ENCODE peak calls at places on chromosomes 7 and 10, in ten cellular contexts. N, L, Q, V, H, K, I, J, E and B are unnamed samples.

GRCh38 chr7:151010307-151011096 is 13.8 kb downstream of the ATG9B start:
- DNase-seq in I (no peak), L (no peak), E (peak; percentile 56), V (peak; percentile 70), J (peak; percentile 85), H (no peak), Q (no peak), K (no peak), N (no peak), B (no peak)

GRCh38 chr10:5252177-5253037 is 55.8 kb downstream of the AKR1C4 start:
- DNase-seq in J (peak; percentile 56), H (peak; percentile 49), E (peak; percentile 5), I (no peak), V (no peak), N (no peak), K (no peak), L (no peak), Q (no peak), B (peak; percentile 53)

GRCh38 chr10:118596426-118597124 is 1.1 kb upstream of the PRLHR start:
- DNase-seq in J (peak; percentile 71), N (no peak), K (no peak), I (no peak), H (no peak), L (no peak), Q (no peak), E (no peak), V (no peak), B (no peak)

GRCh38 chr7:28224675-28225074 is 44.1 kb upstream of the JAZF1 start:
- DNase-seq in Q (no peak), L (no peak), K (no peak), H (no peak), E (no peak), I (no peak), J (no peak), V (no peak), N (no peak), B (no peak)

GRCh38 chr10:49161411-49161997 is 26.7 kb downstream of the TMEM273 start:
- DNase-seq in I (no peak), E (peak; percentile 79), Q (no peak), K (no peak), L (no peak), J (peak; percentile 66), N (no peak), V (no peak), H (peak; percentile 33), B (no peak)

GRCh38 chr10:8726087-8726486 is 671.6 kb downstream of the GATA3 start:
- DNase-seq in Q (no peak), J (no peak), V (no peak), L (no peak), K (no peak), N (no peak), E (no peak), I (no peak), H (no peak), B (no peak)

GRCh38 chr10:70974351-70974901 is 86.1 kb upstream of the PCBD1 start:
- DNase-seq in J (no peak), Q (peak; percentile 22), K (no peak), L (no peak), V (peak; percentile 40), I (peak; percentile 30), H (peak; percentile 48), E (peak; percentile 20), N (no peak), B (peak; percentile 32)

GRCh38 chr10:109892087-109892486 is 31.2 kb downstream of the XPNPEP1 start:
- DNase-seq in L (no peak), I (no peak), K (no peak), H (no peak), N (no peak), Q (no peak), J (no peak), V (no peak), E (no peak), B (no peak)

GRCh38 chr10:21172774-21173432 is 275.8 kb upstream of the NEBL start:
- DNase-seq in N (no peak), J (peak; percentile 61), L (no peak), E (peak; percentile 43), Q (peak; percentile 26), H (peak; percentile 23), I (no peak), V (peak; percentile 75), K (no peak), B (no peak)

GRCh38 chr10:21174670-21175495 is 277.8 kb upstream of the NEBL start:
- DNase-seq in E (peak; percentile 55), V (no peak), N (no peak), I (no peak), H (peak; percentile 75), J (peak; percentile 60), K (no peak), Q (no peak), L (no peak), B (no peak)

GRCh38 chr10:21173433-21173963 is 276.4 kb upstream of the NEBL start:
- DNase-seq in V (peak; percentile 55), E (no peak), J (peak; percentile 30), Q (no peak), L (no peak), K (no peak), N (no peak), I (no peak), H (no peak), B (no peak)

GRCh38 chr10:21175797-21176196 is 278.7 kb upstream of the NEBL start:
- DNase-seq in V (no peak), J (no peak), H (no peak), K (no peak), E (no peak), N (no peak), L (no peak), Q (no peak), I (no peak), B (no peak)

DNA sequence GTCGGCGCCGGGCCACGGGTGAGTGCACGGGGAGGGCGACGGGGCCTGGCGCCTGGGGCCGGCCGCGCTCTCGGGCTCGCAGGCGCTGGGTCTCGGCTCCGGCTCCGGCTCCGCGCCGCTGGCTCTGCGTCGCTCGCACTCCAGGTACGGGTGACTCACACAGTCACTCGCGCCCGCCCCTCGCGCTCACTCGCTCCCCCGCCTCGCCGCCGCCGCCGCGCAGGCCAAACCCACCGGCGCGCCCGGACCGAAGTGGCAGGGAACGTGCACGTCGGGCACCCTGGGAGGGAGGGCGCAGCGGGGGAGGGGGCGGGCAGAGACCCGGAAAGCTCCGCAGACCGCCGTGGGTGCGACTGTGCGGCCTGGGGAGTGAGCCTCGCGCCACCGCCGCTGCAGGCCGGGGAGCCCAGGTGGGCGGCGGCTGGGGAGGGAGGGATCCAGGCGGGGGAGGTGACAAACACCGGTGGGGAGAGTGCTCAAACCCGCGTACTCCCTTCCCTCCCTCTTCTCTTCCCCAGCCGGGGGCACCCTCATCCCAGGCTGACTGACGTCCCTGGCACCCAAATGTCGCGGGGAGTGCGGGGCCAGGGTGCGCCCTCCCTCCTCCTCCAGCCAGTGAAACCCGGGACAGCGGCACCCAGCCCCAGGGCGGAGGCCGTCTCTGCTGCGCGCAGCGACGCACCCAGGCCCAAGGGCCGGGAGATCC is 277.0 kb upstream of the NEBL start:
- DNase-seq in J (peak; percentile 78), I (peak; percentile 18), H (peak; percentile 73), V (peak; percentile 95), E (peak; percentile 23), N (peak; percentile 79), L (no peak), Q (peak; percentile 57), K (no peak), B (no peak)
- TF ChIP-seq CTCF in J (no peak), I (no peak), H (no peak), V (no peak), E (no peak), N (peak; percentile 10), L (no peak), Q (no peak), K (no peak), B (no peak)

DNA sequence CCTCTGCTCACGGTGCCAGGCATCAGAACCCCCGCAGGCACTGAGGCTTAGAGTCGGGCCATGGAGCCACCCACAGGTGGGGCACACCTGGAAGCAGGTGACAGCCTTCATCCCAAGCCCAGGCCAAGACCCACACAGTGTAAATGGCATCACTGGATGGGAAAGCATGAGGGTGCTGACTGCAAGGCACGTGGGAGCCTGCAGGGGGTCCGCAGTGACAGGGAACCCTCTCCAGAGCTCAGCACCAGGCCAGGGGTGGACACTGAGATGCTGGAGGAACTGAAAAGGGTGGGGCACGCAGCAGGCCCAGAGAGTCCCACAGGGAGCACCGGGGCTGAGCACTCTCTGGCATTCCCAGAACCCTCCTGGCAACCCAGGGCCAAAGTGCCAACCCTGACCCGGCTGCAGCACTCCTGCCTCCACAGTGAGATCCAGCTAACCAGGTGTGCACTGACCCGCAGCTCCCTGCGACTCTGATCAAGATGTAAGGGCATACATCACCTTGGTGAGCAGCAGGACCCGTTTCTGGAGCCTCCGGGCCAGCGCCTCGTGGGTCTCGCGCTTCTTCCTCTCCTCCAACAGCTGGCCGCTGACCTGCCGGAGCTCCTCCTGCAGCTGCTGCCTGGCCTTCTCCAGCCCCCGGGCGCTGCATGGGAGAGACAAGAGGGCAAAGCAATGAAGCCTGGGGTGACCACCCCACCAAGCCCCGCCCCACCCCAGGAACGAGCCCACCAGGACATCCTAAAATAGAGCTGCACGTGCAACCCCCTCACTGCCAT is 163.9 kb downstream of the MAD1L1 start:
- DNase-seq in H (no peak), E (no peak), L (no peak), N (no peak), Q (no peak), J (no peak), V (no peak), I (no peak), K (no peak), B (no peak)
- TF ChIP-seq CTCF in H (no peak), E (no peak), L (no peak), N (no peak), Q (no peak), J (peak; percentile 2), V (no peak), I (no peak), K (no peak), B (peak; percentile 16)

DNA sequence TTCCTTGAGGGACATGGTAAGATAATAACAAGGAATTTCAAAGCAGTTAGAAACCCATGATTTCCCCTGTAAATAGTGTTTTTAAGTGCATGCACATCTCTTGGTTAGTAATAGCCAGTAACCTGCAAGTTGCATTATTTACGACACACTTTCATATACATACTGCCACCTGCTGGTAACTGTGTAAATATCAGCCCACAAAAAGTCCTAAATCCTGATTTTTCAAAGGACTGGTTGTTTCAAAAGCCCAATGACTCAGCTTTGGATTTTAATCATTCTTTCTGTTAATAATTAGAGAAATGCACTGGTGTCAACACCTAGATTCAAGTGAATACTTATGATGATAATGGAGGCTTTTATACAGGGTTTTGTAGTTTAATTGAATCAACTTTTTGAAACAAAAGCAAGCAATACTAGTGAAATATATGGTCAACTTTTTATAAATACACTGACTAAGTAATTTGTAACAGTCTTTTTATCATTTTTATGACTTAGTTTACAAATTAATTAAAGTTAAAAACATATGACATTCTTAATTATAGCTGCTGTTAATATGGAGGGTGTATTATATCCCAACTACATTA is 367.5 kb upstream of the SEMA3D start:
- DNase-seq in K (no peak), J (peak; percentile 77), Q (peak; percentile 37), E (peak; percentile 88), L (peak; percentile 66), V (no peak), H (peak; percentile 70), I (peak; percentile 70), N (no peak), B (no peak)
- TF ChIP-seq CTCF in K (peak; percentile 50), J (peak; percentile 74), Q (peak; percentile 78), E (peak; percentile 61), L (peak; percentile 58), V (peak; percentile 69), H (peak; percentile 66), I (peak; percentile 79), N (peak; percentile 87), B (peak; percentile 95)

DNA sequence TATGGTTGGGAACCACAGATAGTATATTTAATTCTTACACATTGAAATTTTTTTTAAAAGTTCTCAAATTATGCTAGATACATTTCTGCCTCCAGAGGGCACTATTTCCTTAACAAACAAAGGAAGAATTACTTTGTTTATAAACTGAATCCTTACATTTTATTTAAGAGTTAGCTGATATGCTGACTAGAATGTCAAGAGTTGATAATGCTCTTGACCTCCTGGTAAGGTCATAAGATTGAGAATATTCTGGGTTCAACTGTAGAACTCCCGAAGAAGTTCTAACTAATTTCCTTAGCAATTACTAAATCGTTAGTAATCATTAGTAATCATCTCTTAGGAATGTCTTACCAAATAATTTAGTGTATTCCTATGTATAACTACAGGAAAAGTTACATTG is 95.3 kb upstream of the CYP26C1 start:
- DNase-seq in E (peak; percentile 74), V (no peak), Q (no peak), I (peak; percentile 66), L (no peak), J (peak; percentile 85), H (peak; percentile 64), N (no peak), K (no peak), B (no peak)
- TF ChIP-seq CTCF in E (peak; percentile 57), V (peak; percentile 48), Q (peak; percentile 53), I (peak; percentile 66), L (peak; percentile 46), J (no peak), H (peak; percentile 47), N (peak; percentile 89), K (peak; percentile 52), B (peak; percentile 93)